ENCODE peak calls at places on chromosomes 12 and 14, in four cellular contexts. A is Calu3, W is hepatic stellate cell, S is HT1080. U is an unnamed sample.

GRCh38 chr14:102419276-102419675 is 56.5 kb downstream of the TECPR2 start:
- DNase-seq in A (no peak), W (no peak), S (no peak), U (no peak)

GRCh38 chr12:50112456-50113218 is 601 bp downstream of the COX14 start:
- DNase-seq in A (peak), W (peak), S (no peak), U (no peak)

GRCh38 chr12:122955151-122955550 is 11.1 kb downstream of the ABCB9 start:
- DNase-seq in A (no peak), W (no peak), S (no peak), U (no peak)

GRCh38 chr12:107859367-107859766 is 84.9 kb downstream of the ASCL4 start:
- DNase-seq in A (no peak), W (no peak), S (no peak), U (no peak)

GRCh38 chr12:17691369-17691768 is 398.6 kb downstream of the RERGL start:
- DNase-seq in A (no peak), W (no peak), S (peak), U (no peak)

GRCh38 chr14:96538663-96539317 is 36.6 kb downstream of the PAPOLA start:
- DNase-seq in A (no peak), W (no peak), S (no peak), U (no peak)

GRCh38 chr12:45730842-45731336 is 1.4 kb downstream of the ARID2 start:
- DNase-seq in A (no peak), W (no peak), S (no peak), U (no peak)

GRCh38 chr12:124509676-124510300 is 57.6 kb downstream of the NCOR2 start:
- DNase-seq in A (peak), W (peak), S (peak), U (peak)

GRCh38 chr14:67622675-67623074 is 3.0 kb downstream of the ARG2 start:
- DNase-seq in A (no peak), W (peak), S (peak), U (no peak)

GRCh38 chr12:87157791-87158190 is 871.4 kb downstream of the C12orf50 start:
- DNase-seq in A (no peak), W (peak), S (peak), U (peak)